ENCODE peak calls at places on chromosome 6, in four cellular contexts. Y is activated T-cell treated with anti-CD3 and anti-CD28 coated beads, Interleukin-2, amount 50 U/mL, for 72 hours; J is brain microvascular endothelial cell; V is HFF-Myc. Q is an unnamed sample.

GRCh38 chr6:151679081-151679480 is 128.4 kb upstream of the ESR1 start:
- DNase-seq in V (peak; percentile 91), Y (peak; percentile 44), J (peak; percentile 72), Q (peak; percentile 3)

GRCh38 chr6:33344771-33345697 is 27.5 kb upstream of the ZBTB22 start:
- DNase-seq in Y (peak; percentile 59), V (peak; percentile 67), J (peak; percentile 69), Q (peak; percentile 47)

GRCh38 chr6:143125896-143126573 is 65.3 kb downstream of the AIG1 start:
- DNase-seq in J (peak; percentile 68), Y (no peak), V (no peak), Q (no peak)

GRCh38 chr6:136113736-136114173 is 136.4 kb downstream of the MTFR2 start:
- DNase-seq in Y (no peak), J (peak; percentile 93), V (peak; percentile 32), Q (peak; percentile 51)

GRCh38 chr6:32107447-32107846 is 1.7 kb downstream of the TNXB start:
- DNase-seq in V (no peak), Y (no peak), J (no peak), Q (no peak)

GRCh38 chr6:136962661-136963060 is 40.6 kb downstream of the SLC35D3 start:
- DNase-seq in J (no peak), Y (no peak), V (no peak), Q (no peak)

GRCh38 chr6:27296106-27296783 is 15.8 kb downstream of the POM121L2 start:
- DNase-seq in V (no peak), Y (no peak), J (peak; percentile 58), Q (peak; percentile 37)

GRCh38 chr6:29892696-29893095 is 49.6 kb upstream of the HLA-A start:
- DNase-seq in J (no peak), Y (no peak), V (no peak), Q (no peak)

GRCh38 chr6:85126448-85127178 is 323.3 kb upstream of the NT5E start:
- DNase-seq in J (peak; percentile 75), Y (peak; percentile 6), V (peak; percentile 30), Q (no peak)

GRCh38 chr6:74925683-74926082 is 280.2 kb downstream of the COL12A1 start:
- DNase-seq in V (no peak), Y (no peak), J (no peak), Q (no peak)